ENCODE peak calls at places on chromosomes 2 and 18, in nine cellular contexts. One of them, this sample, is unnamed.

GRCh38 chr18:32287249-32287648 is 97.4 kb downstream of the MEP1B start:
- DNase-seq in cardiac fibroblast: no peak
- DNase-seq in H1: no peak
- DNase-seq in fibroblast of mammary gland: peak; percentile 27
- DNase-seq in fibroblast of lung: no peak
- DNase-seq in body of pancreas: no peak
- DNase-seq in dorsolateral prefrontal cortex: no peak
- DNase-seq in IMR-90: no peak
- DNase-seq in AG04450: no peak
- DNase-seq in this sample: no peak

GRCh38 chr2:171615071-171615470 is 72.2 kb upstream of the DYNC1I2 start:
- DNase-seq in cardiac fibroblast: peak; percentile 45
- DNase-seq in dorsolateral prefrontal cortex: no peak
- DNase-seq in IMR-90: peak; percentile 27
- DNase-seq in fibroblast of mammary gland: peak; percentile 57
- DNase-seq in AG04450: no peak
- DNase-seq in H1: no peak
- DNase-seq in fibroblast of lung: peak; percentile 33
- DNase-seq in body of pancreas: no peak
- DNase-seq in this sample: no peak

GRCh38 chr2:175579646-175580045 is 398.1 kb upstream of the ATP5MC3 start:
- DNase-seq in fibroblast of mammary gland: no peak
- DNase-seq in fibroblast of lung: no peak
- DNase-seq in body of pancreas: no peak
- DNase-seq in H1: no peak
- DNase-seq in AG04450: no peak
- DNase-seq in IMR-90: no peak
- DNase-seq in dorsolateral prefrontal cortex: no peak
- DNase-seq in cardiac fibroblast: no peak
- DNase-seq in this sample: no peak

GRCh38 chr2:141869572-141869971 is 261.2 kb downstream of the LRP1B start:
- DNase-seq in cardiac fibroblast: no peak
- DNase-seq in fibroblast of mammary gland: no peak
- DNase-seq in fibroblast of lung: no peak
- DNase-seq in body of pancreas: no peak
- DNase-seq in H1: no peak
- DNase-seq in dorsolateral prefrontal cortex: no peak
- DNase-seq in AG04450: no peak
- DNase-seq in IMR-90: no peak
- DNase-seq in this sample: no peak

GRCh38 chr2:180523629-180524340 is 456.6 kb upstream of the UBE2E3 start:
- DNase-seq in fibroblast of mammary gland: peak; percentile 97
- DNase-seq in IMR-90: peak; percentile 95
- DNase-seq in body of pancreas: no peak
- DNase-seq in cardiac fibroblast: peak; percentile 73
- DNase-seq in dorsolateral prefrontal cortex: no peak
- DNase-seq in AG04450: peak; percentile 59
- DNase-seq in H1: no peak
- DNase-seq in fibroblast of lung: peak; percentile 91
- DNase-seq in this sample: peak; percentile 40

GRCh38 chr2:12389354-12390045 is 327.2 kb upstream of the TRIB2 start:
- DNase-seq in H1: no peak
- DNase-seq in IMR-90: peak; percentile 23
- DNase-seq in fibroblast of lung: peak; percentile 20
- DNase-seq in AG04450: no peak
- DNase-seq in cardiac fibroblast: peak; percentile 27
- DNase-seq in fibroblast of mammary gland: peak; percentile 27
- DNase-seq in dorsolateral prefrontal cortex: no peak
- DNase-seq in body of pancreas: no peak
- DNase-seq in this sample: no peak

GRCh38 chr2:126883661-126884030 is 15.0 kb upstream of the TEX51 start:
- DNase-seq in fibroblast of lung: no peak
- DNase-seq in dorsolateral prefrontal cortex: no peak
- DNase-seq in H1: no peak
- DNase-seq in IMR-90: no peak
- DNase-seq in AG04450: no peak
- DNase-seq in cardiac fibroblast: no peak
- DNase-seq in body of pancreas: no peak
- DNase-seq in fibroblast of mammary gland: no peak
- DNase-seq in this sample: no peak

GRCh38 chr2:205386109-205386508 is 296.2 kb upstream of the NRP2 start:
- DNase-seq in body of pancreas: no peak
- DNase-seq in cardiac fibroblast: peak; percentile 63
- DNase-seq in H1: no peak
- DNase-seq in dorsolateral prefrontal cortex: no peak
- DNase-seq in AG04450: no peak
- DNase-seq in fibroblast of lung: peak; percentile 68
- DNase-seq in fibroblast of mammary gland: peak; percentile 57
- DNase-seq in IMR-90: no peak
- DNase-seq in this sample: no peak

GRCh38 chr18:55522011-55522410 is 66.0 kb downstream of the TCF4 start:
- DNase-seq in H1: peak; percentile 82
- DNase-seq in AG04450: no peak
- DNase-seq in IMR-90: no peak
- DNase-seq in fibroblast of lung: no peak
- DNase-seq in cardiac fibroblast: peak; percentile 41
- DNase-seq in fibroblast of mammary gland: peak; percentile 36
- DNase-seq in dorsolateral prefrontal cortex: no peak
- DNase-seq in body of pancreas: peak; percentile 11
- DNase-seq in this sample: no peak

GRCh38 chr2:20103514-20103913 is 52.1 kb upstream of the LAPTM4A start:
- DNase-seq in cardiac fibroblast: peak; percentile 26
- DNase-seq in fibroblast of mammary gland: peak; percentile 56
- DNase-seq in fibroblast of lung: no peak
- DNase-seq in dorsolateral prefrontal cortex: no peak
- DNase-seq in H1: no peak
- DNase-seq in body of pancreas: no peak
- DNase-seq in IMR-90: peak; percentile 12
- DNase-seq in AG04450: no peak
- DNase-seq in this sample: no peak

GRCh38 chr2:12381543-12382323 is 335.0 kb upstream of the TRIB2 start:
- DNase-seq in AG04450: no peak
- DNase-seq in dorsolateral prefrontal cortex: no peak
- DNase-seq in body of pancreas: no peak
- DNase-seq in fibroblast of mammary gland: no peak
- DNase-seq in IMR-90: peak; percentile 18
- DNase-seq in fibroblast of lung: peak; percentile 6
- DNase-seq in cardiac fibroblast: no peak
- DNase-seq in H1: no peak
- DNase-seq in this sample: no peak

GRCh38 chr2:68889500-68889899 is 18.3 kb upstream of the BMP10 start:
- DNase-seq in fibroblast of mammary gland: no peak
- DNase-seq in H1: no peak
- DNase-seq in AG04450: no peak
- DNase-seq in dorsolateral prefrontal cortex: no peak
- DNase-seq in fibroblast of lung: peak; percentile 67
- DNase-seq in body of pancreas: no peak
- DNase-seq in cardiac fibroblast: peak; percentile 41
- DNase-seq in IMR-90: peak; percentile 64
- DNase-seq in this sample: no peak

GRCh38 chr2:1649871-1650473 is 94.3 kb downstream of the PXDN start:
- DNase-seq in AG04450: no peak
- DNase-seq in fibroblast of lung: no peak
- DNase-seq in dorsolateral prefrontal cortex: no peak
- DNase-seq in body of pancreas: no peak
- DNase-seq in IMR-90: no peak
- DNase-seq in fibroblast of mammary gland: no peak
- DNase-seq in cardiac fibroblast: no peak
- DNase-seq in H1: no peak
- DNase-seq in this sample: no peak

GRCh38 chr2:81395746-81396145 is 1091.2 kb upstream of the LRRTM1 start:
- DNase-seq in fibroblast of lung: no peak
- DNase-seq in H1: no peak
- DNase-seq in IMR-90: no peak
- DNase-seq in dorsolateral prefrontal cortex: no peak
- DNase-seq in cardiac fibroblast: no peak
- DNase-seq in fibroblast of mammary gland: no peak
- DNase-seq in body of pancreas: no peak
- DNase-seq in AG04450: no peak
- DNase-seq in this sample: no peak

GRCh38 chr18:51193621-51194287 is 3.7 kb downstream of the MEX3C start:
- DNase-seq in dorsolateral prefrontal cortex: no peak
- DNase-seq in body of pancreas: no peak
- DNase-seq in fibroblast of lung: peak; percentile 54
- DNase-seq in cardiac fibroblast: peak; percentile 27
- DNase-seq in H1: no peak
- DNase-seq in fibroblast of mammary gland: peak; percentile 54
- DNase-seq in IMR-90: peak; percentile 54
- DNase-seq in AG04450: no peak
- DNase-seq in this sample: no peak

GRCh38 chr18:58493070-58493469 is 135.8 kb downstream of the ALPK2 start:
- DNase-seq in AG04450: no peak
- DNase-seq in dorsolateral prefrontal cortex: peak; percentile 63
- DNase-seq in fibroblast of mammary gland: no peak
- DNase-seq in body of pancreas: no peak
- DNase-seq in fibroblast of lung: no peak
- DNase-seq in IMR-90: no peak
- DNase-seq in H1: no peak
- DNase-seq in cardiac fibroblast: no peak
- DNase-seq in this sample: no peak

GRCh38 chr2:19272039-19272438 is 86.4 kb downstream of the OSR1 start:
- DNase-seq in IMR-90: no peak
- DNase-seq in fibroblast of lung: no peak
- DNase-seq in body of pancreas: no peak
- DNase-seq in H1: no peak
- DNase-seq in dorsolateral prefrontal cortex: no peak
- DNase-seq in fibroblast of mammary gland: no peak
- DNase-seq in AG04450: no peak
- DNase-seq in cardiac fibroblast: no peak
- DNase-seq in this sample: no peak

DNA sequence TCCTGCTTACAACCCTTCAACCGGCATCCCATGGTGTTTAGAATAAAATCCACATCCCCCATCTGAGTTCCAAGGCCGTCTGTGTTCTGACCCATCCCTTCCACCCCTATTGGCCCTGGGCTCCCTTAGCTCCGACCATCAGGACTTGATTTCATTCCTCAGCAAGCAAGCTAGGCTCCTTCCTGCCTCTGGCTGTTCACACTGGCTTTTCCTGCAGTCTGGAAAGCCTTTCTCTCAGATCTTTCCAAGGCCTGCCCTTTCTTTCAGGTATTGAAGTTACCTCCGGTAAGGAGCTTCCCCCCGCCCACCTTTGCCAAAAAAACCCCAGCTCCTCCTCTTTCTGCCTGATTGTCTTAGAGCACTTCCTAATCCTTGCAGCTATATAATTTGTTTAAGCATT is 86.8 kb downstream of the CLIP4 start:
- DNase-seq in dorsolateral prefrontal cortex: no peak
- DNase-seq in fibroblast of mammary gland: no peak
- DNase-seq in H1: no peak
- DNase-seq in body of pancreas: no peak
- DNase-seq in AG04450: no peak
- DNase-seq in IMR-90: no peak
- DNase-seq in fibroblast of lung: no peak
- DNase-seq in cardiac fibroblast: no peak
- DNase-seq in this sample: no peak
- H3K4me3 ChIP-seq in dorsolateral prefrontal cortex: no peak overlapping the region
- H3K4me3 ChIP-seq in fibroblast of mammary gland: no peak overlapping the region
- H3K4me3 ChIP-seq in H1: no peak overlapping the region
- H3K4me3 ChIP-seq in body of pancreas: no peak overlapping the region
- H3K4me3 ChIP-seq in AG04450: no peak overlapping the region
- H3K4me3 ChIP-seq in IMR-90: no peak overlapping the region
- H3K4me3 ChIP-seq in fibroblast of lung: no peak overlapping the region
- H3K4me3 ChIP-seq in cardiac fibroblast: no peak overlapping the region
- H3K4me3 ChIP-seq in this sample: no peak overlapping the region

DNA sequence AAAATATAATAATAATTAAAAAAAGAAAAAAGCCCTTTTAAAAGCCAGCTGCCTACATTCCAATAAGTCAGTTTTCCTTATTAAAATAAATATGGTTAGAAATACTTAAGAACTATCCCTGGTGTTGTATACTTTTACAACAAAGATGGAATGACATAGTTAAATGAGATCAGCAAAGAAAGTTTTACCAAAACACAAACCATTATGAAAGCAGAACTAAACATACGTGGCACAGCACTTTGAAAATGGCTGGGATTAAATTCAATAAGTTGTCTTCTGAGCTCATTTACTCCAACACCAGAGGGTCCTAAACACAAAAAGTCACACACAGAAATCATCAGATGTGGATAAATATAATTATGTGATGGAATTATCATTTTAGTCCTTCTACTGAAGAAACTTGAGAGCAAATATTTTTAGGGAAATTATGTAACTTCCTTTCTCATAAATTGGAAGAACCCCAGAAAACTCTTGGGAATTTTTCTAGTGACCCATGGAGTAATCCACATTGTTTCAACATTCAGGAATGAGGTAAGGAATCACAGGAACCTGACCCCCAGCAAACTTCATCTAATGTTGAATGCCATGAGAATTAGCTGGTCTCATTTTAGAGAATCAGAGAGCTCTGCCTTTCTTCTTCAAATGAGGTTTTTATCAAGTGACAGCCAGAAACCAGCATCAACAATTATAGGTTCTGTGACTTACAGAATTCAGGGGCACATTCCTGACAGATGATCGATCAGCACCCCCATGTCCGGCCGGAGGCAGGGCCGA is 11.5 kb upstream of the TMEM237 start:
- DNase-seq in fibroblast of mammary gland: peak; percentile 78
- DNase-seq in body of pancreas: no peak
- DNase-seq in H1: no peak
- DNase-seq in fibroblast of lung: peak; percentile 89
- DNase-seq in dorsolateral prefrontal cortex: no peak
- DNase-seq in IMR-90: peak; percentile 91
- DNase-seq in cardiac fibroblast: peak; percentile 88
- DNase-seq in AG04450: peak; percentile 67
- DNase-seq in this sample: no peak
- H3K4me3 ChIP-seq in fibroblast of mammary gland: no peak overlapping the region
- H3K4me3 ChIP-seq in body of pancreas: no peak overlapping the region
- H3K4me3 ChIP-seq in H1: no peak overlapping the region
- H3K4me3 ChIP-seq in fibroblast of lung: no peak overlapping the region
- H3K4me3 ChIP-seq in dorsolateral prefrontal cortex: no peak overlapping the region
- H3K4me3 ChIP-seq in IMR-90: no peak overlapping the region
- H3K4me3 ChIP-seq in cardiac fibroblast: no peak overlapping the region
- H3K4me3 ChIP-seq in AG04450: no peak overlapping the region
- H3K4me3 ChIP-seq in this sample: no peak overlapping the region

DNA sequence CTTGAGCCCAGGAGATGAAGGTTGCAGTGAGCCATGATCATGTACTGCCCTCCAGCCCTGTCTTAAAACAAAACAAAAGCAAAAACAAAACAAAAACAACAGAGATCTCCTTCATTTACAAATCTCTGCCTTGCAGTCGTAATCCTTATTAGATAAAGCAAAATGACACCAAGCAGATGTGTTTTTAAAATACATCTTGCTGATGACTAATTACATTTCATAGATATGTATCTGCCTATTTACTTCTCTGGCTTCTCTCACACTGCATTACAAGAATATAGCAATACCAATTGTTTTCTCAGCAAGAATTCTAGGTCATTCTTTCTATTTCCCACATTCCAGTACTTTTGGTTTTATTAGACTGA is 22.8 kb downstream of the NFE2L2 start:
- DNase-seq in cardiac fibroblast: peak; percentile 46
- DNase-seq in AG04450: no peak
- DNase-seq in H1: no peak
- DNase-seq in body of pancreas: no peak
- DNase-seq in fibroblast of lung: peak; percentile 51
- DNase-seq in IMR-90: no peak
- DNase-seq in dorsolateral prefrontal cortex: no peak
- DNase-seq in fibroblast of mammary gland: no peak
- DNase-seq in this sample: no peak
- H3K4me3 ChIP-seq in cardiac fibroblast: no peak overlapping the region
- H3K4me3 ChIP-seq in AG04450: peak overlapping the region; percentile 37
- H3K4me3 ChIP-seq in H1: no peak overlapping the region
- H3K4me3 ChIP-seq in body of pancreas: no peak overlapping the region
- H3K4me3 ChIP-seq in fibroblast of lung: peak overlapping the region; percentile 40
- H3K4me3 ChIP-seq in IMR-90: no peak overlapping the region
- H3K4me3 ChIP-seq in dorsolateral prefrontal cortex: peak overlapping the region; percentile 29
- H3K4me3 ChIP-seq in fibroblast of mammary gland: no peak overlapping the region
- H3K4me3 ChIP-seq in this sample: peak overlapping the region; percentile 0

GRCh38 chr2:218871345-218872302 is 9.0 kb upstream of the WNT10A start:
- DNase-seq in cardiac fibroblast: no peak
- DNase-seq in body of pancreas: no peak
- DNase-seq in AG04450: no peak
- DNase-seq in fibroblast of lung: no peak
- DNase-seq in H1: no peak
- DNase-seq in dorsolateral prefrontal cortex: no peak
- DNase-seq in IMR-90: no peak
- DNase-seq in fibroblast of mammary gland: no peak
- DNase-seq in this sample: no peak
- H3K4me3 ChIP-seq in cardiac fibroblast: no peak overlapping the region
- H3K4me3 ChIP-seq in body of pancreas: no peak overlapping the region
- H3K4me3 ChIP-seq in AG04450: no peak overlapping the region
- H3K4me3 ChIP-seq in fibroblast of lung: no peak overlapping the region
- H3K4me3 ChIP-seq in H1: no peak overlapping the region
- H3K4me3 ChIP-seq in dorsolateral prefrontal cortex: no peak overlapping the region
- H3K4me3 ChIP-seq in IMR-90: no peak overlapping the region
- H3K4me3 ChIP-seq in fibroblast of mammary gland: no peak overlapping the region
- H3K4me3 ChIP-seq in this sample: no peak overlapping the region